ENCODE peak calls at places on chromosome 9, in four cellular contexts. G, D, S and P are unnamed samples.

GRCh38 chr9:70484232-70485130 is 70.0 kb upstream of the KLF9 start:
- DNase-seq in G (peak), D (peak), S (peak), P (peak)

GRCh38 chr9:96680812-96681499 is 25.8 kb upstream of the PRXL2C start:
- DNase-seq in G (no peak), D (no peak), S (no peak), P (no peak)

GRCh38 chr9:19512432-19512831 is 103.6 kb downstream of the ACER2 start:
- DNase-seq in G (no peak), D (no peak), S (no peak), P (no peak)

GRCh38 chr9:6226696-6227095 is 11.1 kb downstream of the IL33 start:
- DNase-seq in G (no peak), D (peak), S (peak), P (no peak)

GRCh38 chr9:27371382-27371781 is 74.4 kb upstream of the EQTN start:
- DNase-seq in G (no peak), D (no peak), S (no peak), P (no peak)

GRCh38 chr9:113258282-113258681 is 17.1 kb downstream of the CDC26 start:
- DNase-seq in G (no peak), D (no peak), S (no peak), P (no peak)

GRCh38 chr9:132049323-132049882 is 30.3 kb downstream of the MED27 start:
- DNase-seq in G (no peak), D (no peak), S (no peak), P (no peak)

GRCh38 chr9:110440161-110440560 is 102.5 kb upstream of the TXNDC8 start:
- DNase-seq in G (no peak), D (no peak), S (no peak), P (peak)

GRCh38 chr9:133892193-133892920 is 99.8 kb downstream of the VAV2 start:
- DNase-seq in G (no peak), D (no peak), S (no peak), P (no peak)

DNA sequence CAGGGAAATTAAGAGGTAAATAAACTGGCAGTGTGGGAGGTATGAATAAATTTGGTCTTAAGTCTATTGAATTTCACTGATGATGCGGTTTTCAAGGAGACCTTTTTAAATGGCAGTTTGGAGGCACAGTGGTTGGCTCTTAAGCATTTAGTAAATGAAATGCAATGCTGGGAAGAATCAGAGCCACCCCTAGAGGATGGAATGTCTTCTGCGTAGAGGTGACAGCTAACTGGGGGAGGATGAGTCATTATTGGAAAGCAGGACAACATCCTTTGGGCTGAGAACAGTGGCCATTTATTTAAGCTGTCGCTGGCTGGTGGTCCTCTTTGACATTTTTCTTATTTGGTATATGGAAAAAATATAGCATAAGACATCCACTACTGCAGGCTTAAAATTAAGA is 163.2 kb downstream of the SH3GL2 start:
- DNase-seq in G (no peak), D (no peak), S (no peak), P (no peak)
- TF ChIP-seq CTCF in G (no peak), D (no peak), S (no peak), P (no peak)

GRCh38 chr9:135281151-135281550 is 193.7 kb downstream of the OLFM1 start:
- DNase-seq in G (no peak), D (no peak), S (no peak), P (no peak)
- TF ChIP-seq CTCF in G (no peak), D (no peak), S (no peak), P (no peak)

GRCh38 chr9:124868511-124869465 is 6.9 kb downstream of the ARPC5L start:
- DNase-seq in G (peak), D (peak), S (peak), P (peak)
- TF ChIP-seq CTCF in G (peak), D (peak), S (no peak), P (no peak)

GRCh38 chr9:103167530-103167929 is 172.4 kb downstream of the CYLC2 start:
- DNase-seq in G (no peak), D (no peak), S (no peak), P (no peak)

GRCh38 chr9:103169798-103170197 is 174.7 kb downstream of the CYLC2 start:
- DNase-seq in G (no peak), D (no peak), S (no peak), P (no peak)

GRCh38 chr9:103168254-103168653 is 173.1 kb downstream of the CYLC2 start:
- DNase-seq in G (no peak), D (no peak), S (no peak), P (no peak)
- TF ChIP-seq CTCF in G (no peak), D (no peak), S (no peak), P (no peak)

DNA sequence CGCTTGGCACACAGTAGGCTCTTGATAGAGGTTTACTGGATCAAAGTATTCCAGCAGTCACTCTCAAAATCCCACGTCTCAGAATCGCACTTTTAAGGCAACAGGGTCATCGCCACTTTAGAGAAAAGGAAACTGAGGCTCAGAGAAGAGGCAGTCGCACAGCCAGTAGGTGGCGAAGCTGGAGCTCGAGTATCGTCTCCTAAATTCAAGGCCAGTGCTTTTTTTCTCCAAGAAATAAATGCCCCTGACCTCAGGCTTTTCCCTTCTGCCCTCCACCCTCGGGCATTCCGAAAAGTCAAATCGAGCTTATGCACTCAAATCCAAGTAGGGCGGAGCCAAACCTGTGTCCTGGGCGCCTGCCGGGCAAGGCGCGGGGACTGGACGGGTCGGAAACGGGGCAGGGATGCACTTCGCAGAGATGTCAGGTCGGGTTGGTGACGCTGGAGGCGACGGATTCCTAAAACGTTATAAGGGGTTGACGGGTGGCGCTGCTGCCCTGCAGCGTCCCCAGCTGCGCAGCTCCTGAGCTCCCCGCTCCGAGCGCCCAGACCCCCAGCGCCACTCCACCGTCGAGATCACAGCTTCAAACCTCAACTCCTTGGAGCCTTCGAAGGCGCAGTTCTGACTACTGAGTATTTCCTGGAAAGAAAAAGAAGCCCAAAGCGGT is 4.7 kb upstream of the FOXB2 start:
- DNase-seq in G (no peak), D (no peak), S (no peak), P (no peak)
- TF ChIP-seq CTCF in G (peak), D (no peak), S (no peak), P (peak)

GRCh38 chr9:33946779-33947535 is 101.7 kb downstream of the UBAP2 start:
- DNase-seq in G (no peak), D (no peak), S (no peak), P (peak)

GRCh38 chr9:33939924-33940874 is 108.5 kb downstream of the UBAP2 start:
- DNase-seq in G (no peak), D (no peak), S (no peak), P (no peak)

GRCh38 chr9:33943389-33943788 is 105.3 kb downstream of the UBAP2 start:
- DNase-seq in G (no peak), D (no peak), S (no peak), P (no peak)

GRCh38 chr9:33942471-33943083 is 106.1 kb downstream of the UBAP2 start:
- DNase-seq in G (no peak), D (no peak), S (no peak), P (peak)
- TF ChIP-seq CTCF in G (no peak), D (no peak), S (no peak), P (peak)

DNA sequence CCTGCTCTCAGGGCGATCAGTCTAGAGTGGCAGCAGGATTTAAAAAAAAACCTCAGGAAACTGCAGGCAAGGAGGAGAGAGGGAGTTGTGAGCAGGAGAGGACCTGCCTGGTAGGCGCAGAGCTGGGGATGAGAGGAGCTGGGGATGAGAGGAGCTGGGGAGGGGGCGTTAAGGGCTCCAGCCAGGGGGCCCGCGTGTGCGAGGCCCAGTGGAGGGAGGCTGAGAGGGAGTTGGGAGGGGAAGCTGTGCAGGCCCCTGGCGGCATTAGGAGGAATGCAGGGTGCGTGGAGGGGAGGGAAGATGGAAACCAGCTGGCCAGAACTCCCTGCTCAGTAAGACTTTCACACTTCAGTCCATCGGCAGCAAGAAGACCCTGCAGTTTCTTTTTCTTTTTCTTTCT is 45.2 kb upstream of the HMCN2 start:
- DNase-seq in G (no peak), D (no peak), S (no peak), P (no peak)
- TF ChIP-seq CTCF in G (no peak), D (no peak), S (no peak), P (peak)

DNA sequence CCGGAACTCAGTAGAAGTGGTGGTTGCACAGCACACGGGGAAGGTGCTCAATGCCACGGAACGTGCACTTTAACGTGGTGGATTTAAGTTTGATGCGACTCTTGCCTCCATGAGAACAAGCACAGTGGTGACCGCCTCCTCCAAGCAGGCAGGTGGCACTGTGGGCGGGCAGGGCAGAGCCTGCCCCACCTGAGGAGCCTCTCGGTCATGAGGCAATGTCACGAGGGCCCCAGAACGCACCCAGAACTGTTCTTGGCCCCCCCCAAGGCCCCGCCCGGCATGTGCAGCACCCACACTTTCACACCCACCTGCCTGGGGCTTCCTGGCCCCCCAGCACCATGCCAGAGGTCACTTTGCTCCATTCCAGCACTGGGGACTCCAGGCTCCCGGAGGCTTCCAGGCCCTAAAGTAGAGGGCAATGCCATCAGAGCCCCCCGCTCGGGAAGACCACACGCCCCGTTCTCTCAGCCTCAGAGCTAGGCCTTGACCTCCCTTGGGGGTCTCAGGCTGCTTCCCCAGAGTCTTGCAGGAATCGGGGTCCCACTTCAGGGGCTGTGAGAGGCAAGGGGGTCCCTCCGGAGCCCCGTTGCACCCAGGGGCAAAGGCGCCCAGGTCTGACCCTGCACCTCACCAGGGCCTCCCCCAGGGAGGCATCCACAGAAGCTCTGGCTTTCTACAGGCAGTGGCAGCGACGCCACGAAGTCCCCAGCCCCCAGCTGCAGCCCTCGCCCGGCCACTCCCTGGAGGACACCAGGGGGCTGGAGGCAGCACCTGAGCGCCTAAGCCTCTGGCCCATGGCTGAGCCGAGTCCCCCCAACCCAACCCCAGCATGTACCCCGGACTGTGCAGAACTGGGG is 14.0 kb downstream of the CCDC187 start:
- DNase-seq in G (peak), D (no peak), S (no peak), P (no peak)
- TF ChIP-seq CTCF in G (peak), D (no peak), S (no peak), P (no peak)

GRCh38 chr9:14967450-14968321 is 57.5 kb upstream of the FREM1 start:
- DNase-seq in G (no peak), D (no peak), S (no peak), P (no peak)
- TF ChIP-seq CTCF in G (no peak), D (no peak), S (no peak), P (no peak)